ENCODE peak calls at places on chromosome 18, in four cellular contexts. U is left cardiac atrium, V is iris pigment epithelial cell, Z is GDM1. R is an unnamed sample.
A peak's percentile ranks its signal among the peaks of the same experiment; 100 is the strongest.

GRCh38 chr18:64720781-64721464 is 572.0 kb upstream of the LINC00305 start:
- DNase-seq in U (no peak), V (no peak), Z (no peak), R (no peak)

GRCh38 chr18:10213526-10213925 is 240.9 kb upstream of the APCDD1 start:
- DNase-seq in U (no peak), V (peak; percentile 45), Z (no peak), R (no peak)

GRCh38 chr18:23798249-23798648 is 109.0 kb downstream of the LAMA3 start:
- DNase-seq in U (no peak), V (no peak), Z (no peak), R (no peak)

GRCh38 chr18:7521226-7521856 is 45.8 kb upstream of the PTPRM start:
- DNase-seq in U (no peak), V (no peak), Z (no peak), R (no peak)

GRCh38 chr18:76492669-76493212 is 2.3 kb downstream of the ZNF516 start:
- DNase-seq in U (peak; percentile 100), V (peak; percentile 99), Z (peak; percentile 88), R (peak; percentile 100)

GRCh38 chr18:61236476-61237057 is 96.7 kb upstream of the CDH20 start:
- DNase-seq in U (no peak), V (no peak), Z (no peak), R (no peak)

GRCh38 chr18:8329186-8329771 is 280.0 kb upstream of the RAB12 start:
- DNase-seq in U (no peak), V (peak; percentile 88), Z (no peak), R (no peak)

GRCh38 chr18:55448390-55448789 is 139.6 kb downstream of the TCF4 start:
- DNase-seq in U (no peak), V (no peak), Z (no peak), R (no peak)

GRCh38 chr18:25181993-25182392 is 170.0 kb downstream of the ZNF521 start:
- DNase-seq in U (no peak), V (no peak), Z (no peak), R (no peak)